ENCODE peak calls at places on chromosomes 5 and 9, in seven cellular contexts. E, P, Z, C, K, G and U are unnamed samples.

GRCh38 chr5:1895771-1896420 is 13.2 kb upstream of the IRX4 start:
- DNase-seq in E (no peak), P (no peak), Z (no peak), C (no peak), K (no peak), G (no peak), U (no peak)

GRCh38 chr9:77588319-77588937 is 59.7 kb downstream of the GNA14 start:
- DNase-seq in E (no peak), P (no peak), Z (no peak), C (no peak), K (no peak), G (peak; percentile 92), U (no peak)

GRCh38 chr5:72510610-72511121 is 3.5 kb upstream of the ZNF366 start:
- DNase-seq in E (no peak), P (no peak), Z (no peak), C (peak; percentile 71), K (no peak), G (peak; percentile 80), U (no peak)

GRCh38 chr5:61280205-61280604 is 51.9 kb upstream of the ZSWIM6 start:
- DNase-seq in E (peak; percentile 33), P (no peak), Z (no peak), C (no peak), K (no peak), G (peak; percentile 89), U (no peak)

GRCh38 chr5:95810305-95811125 is 12.0 kb downstream of the GLRX start:
- DNase-seq in E (no peak), P (no peak), Z (no peak), C (no peak), K (no peak), G (no peak), U (no peak)

GRCh38 chr5:54113060-54113459 is 197.3 kb downstream of the ARL15 start:
- DNase-seq in E (no peak), P (no peak), Z (no peak), C (no peak), K (no peak), G (no peak), U (no peak)

GRCh38 chr9:93091453-93092081 is 4.5 kb upstream of the CARD19 start:
- DNase-seq in E (peak; percentile 73), P (no peak), Z (no peak), C (peak; percentile 65), K (no peak), G (peak; percentile 29), U (no peak)

GRCh38 chr5:40347981-40348725 is 331.6 kb upstream of the PTGER4 start:
- DNase-seq in E (no peak), P (no peak), Z (no peak), C (no peak), K (no peak), G (no peak), U (no peak)

GRCh38 chr5:150502106-150502505 is 5.8 kb upstream of the NDST1 start:
- DNase-seq in E (no peak), P (no peak), Z (no peak), C (no peak), K (no peak), G (no peak), U (no peak)

GRCh38 chr5:179892255-179892654 is 15.4 kb downstream of the TBC1D9B start:
- DNase-seq in E (no peak), P (no peak), Z (no peak), C (no peak), K (no peak), G (no peak), U (no peak)
- TF ChIP-seq POLR2AphosphoS5 in E (no peak), P (no peak), Z (no peak), C (no peak), K (no peak), G (no peak), U (no peak)

DNA sequence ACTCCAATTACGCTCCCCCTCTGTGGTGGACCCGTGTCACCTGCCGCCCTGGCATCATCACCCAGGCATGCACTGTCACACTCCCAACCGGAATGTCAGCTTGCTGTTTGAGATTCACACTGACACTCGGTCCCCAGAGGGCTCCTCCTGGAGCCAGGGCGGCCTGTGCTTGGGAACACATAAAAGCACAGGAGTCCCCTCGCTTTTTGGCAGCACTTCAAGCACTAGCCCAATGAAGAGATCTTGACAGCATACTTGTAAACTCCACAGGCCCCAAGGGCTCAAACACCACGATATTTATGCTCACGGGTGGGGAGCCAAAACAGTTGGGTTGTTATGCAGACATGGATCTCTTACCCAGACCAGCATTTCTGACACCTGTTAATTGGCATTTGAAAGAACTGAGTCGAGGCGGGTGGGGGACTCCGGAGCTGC is 90.8 kb upstream of the EGFLAM start:
- DNase-seq in E (no peak), P (no peak), Z (no peak), C (no peak), K (no peak), G (no peak), U (peak; percentile 77)
- TF ChIP-seq POLR2A in E (no peak), P (no peak), Z (no peak), C (no peak), K (no peak), G (no peak), U (no peak)

GRCh38 chr9:90975666-90976538 is 174.3 kb downstream of the SYK start:
- DNase-seq in E (no peak), P (no peak), Z (no peak), C (no peak), K (no peak), G (no peak), U (no peak)
- TF ChIP-seq POLR2AphosphoS5 in E (no peak), P (no peak), Z (no peak), C (no peak), K (no peak), G (no peak), U (no peak)

GRCh38 chr9:105557804-105558610 is at the start of gene FKTN:
- DNase-seq in E (peak; percentile 64), P (peak; percentile 91), Z (peak; percentile 85), C (peak; percentile 87), K (peak; percentile 74), G (peak; percentile 92), U (peak; percentile 81)
- TF ChIP-seq POLR2A in E (peak; percentile 34), P (peak; percentile 20), Z (peak; percentile 76), C (no peak), K (peak; percentile 84), G (peak; percentile 71), U (no peak)

GRCh38 chr5:82641362-82641988 is 363.3 kb upstream of the RPS23 start:
- DNase-seq in E (peak; percentile 73), P (peak; percentile 74), Z (peak; percentile 49), C (peak; percentile 86), K (peak; percentile 7), G (peak; percentile 81), U (peak; percentile 79)
- TF ChIP-seq POLR2AphosphoS5 in E (peak; percentile 44), P (peak; percentile 20), Z (no peak), C (peak; percentile 75), K (no peak), G (no peak), U (peak; percentile 84)

DNA sequence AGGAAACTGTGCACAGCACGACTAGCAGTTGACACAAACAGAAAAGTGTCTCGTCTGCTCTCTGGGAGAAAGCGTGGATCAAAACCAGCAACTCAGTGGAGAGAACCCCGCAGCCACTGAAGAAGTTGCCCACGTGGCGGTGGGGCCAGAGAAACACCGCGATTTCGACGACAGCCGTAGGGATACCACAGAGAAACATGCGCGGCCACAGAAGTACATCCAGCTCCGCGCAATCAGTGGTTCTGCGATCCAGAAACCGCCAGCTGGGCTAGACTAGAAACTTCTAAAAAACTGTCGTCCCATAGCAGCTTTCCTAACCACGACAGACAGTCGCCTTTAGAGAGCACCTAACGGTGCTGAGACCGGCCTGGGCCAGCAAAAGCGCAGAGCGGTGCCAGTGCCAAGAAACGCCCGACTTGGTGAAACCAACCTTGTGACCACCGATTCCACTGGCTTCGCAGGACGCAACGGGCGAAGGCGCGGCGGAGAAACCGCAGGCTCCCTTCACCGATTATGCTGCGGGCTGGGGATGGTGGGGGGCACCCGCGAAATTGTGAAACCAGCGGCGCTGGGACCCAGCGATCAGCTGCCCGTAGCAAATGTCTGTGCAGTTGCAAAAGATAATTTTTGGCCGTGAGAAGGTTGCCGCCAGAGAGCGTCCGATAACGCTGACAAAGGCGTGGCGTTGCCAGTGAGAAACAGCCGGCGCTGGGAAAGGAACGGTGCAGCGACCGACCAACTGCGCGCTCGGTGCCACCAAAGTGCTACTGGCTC is 2.7 kb upstream of the ANXA2R start:
- DNase-seq in E (peak; percentile 62), P (peak; percentile 69), Z (peak; percentile 72), C (peak; percentile 90), K (no peak), G (peak; percentile 77), U (peak; percentile 77)
- TF ChIP-seq POLR2A in E (no peak), P (peak; percentile 7), Z (peak; percentile 34), C (no peak), K (no peak), G (no peak), U (no peak)

DNA sequence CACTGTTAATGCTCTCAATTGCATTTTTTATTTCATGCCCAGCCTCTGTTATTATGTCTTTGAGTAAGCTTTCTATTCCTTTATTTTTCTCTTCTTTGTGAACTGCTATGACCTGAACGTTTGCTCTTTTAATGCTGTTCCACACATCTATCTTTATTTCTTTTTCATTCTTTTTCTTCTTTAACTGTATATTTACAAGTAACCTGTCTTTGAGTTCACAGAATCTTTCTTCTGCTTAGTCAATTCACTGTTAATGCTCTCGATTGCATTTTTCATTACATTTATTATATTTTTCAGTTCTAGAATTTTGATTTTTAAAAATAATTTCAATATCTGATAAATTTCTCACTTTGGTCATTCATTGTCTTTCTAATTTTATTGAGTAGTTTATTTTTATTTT is 316.3 kb upstream of the MEF2C start:
- DNase-seq in E (no peak), P (no peak), Z (no peak), C (no peak), K (no peak), G (no peak), U (no peak)
- TF ChIP-seq POLR2AphosphoS5 in E (no peak), P (no peak), Z (no peak), C (no peak), K (no peak), G (no peak), U (no peak)

GRCh38 chr9:96619491-96620154 is at the start of gene CDC14B:
- DNase-seq in E (peak; percentile 93), P (peak; percentile 94), Z (peak; percentile 91), C (peak; percentile 92), K (peak; percentile 24), G (peak; percentile 62), U (peak; percentile 96)

GRCh38 chr9:96616817-96617438 is 2.7 kb downstream of the CDC14B start:
- DNase-seq in E (no peak), P (no peak), Z (no peak), C (no peak), K (no peak), G (no peak), U (no peak)

GRCh38 chr9:96617439-96618185 is 2.0 kb downstream of the CDC14B start:
- DNase-seq in E (no peak), P (no peak), Z (no peak), C (no peak), K (no peak), G (no peak), U (peak; percentile 21)

GRCh38 chr9:96619109-96619435 is 571 bp downstream of the CDC14B start:
- DNase-seq in E (no peak), P (no peak), Z (no peak), C (peak; percentile 62), K (no peak), G (no peak), U (no peak)

GRCh38 chr9:96618209-96619108 is 1.2 kb downstream of the CDC14B start:
- DNase-seq in E (no peak), P (peak; percentile 46), Z (no peak), C (peak; percentile 81), K (no peak), G (peak; percentile 10), U (peak; percentile 56)
- TF ChIP-seq POLR2A in E (no peak), P (no peak), Z (no peak), C (no peak), K (no peak), G (no peak), U (peak; percentile 17)

GRCh38 chr9:88746029-88746743 is 211.2 kb downstream of the NXNL2 start:
- DNase-seq in E (no peak), P (peak; percentile 40), Z (no peak), C (no peak), K (no peak), G (no peak), U (no peak)
- TF ChIP-seq POLR2AphosphoS5 in E (no peak), P (peak; percentile 69), Z (no peak), C (no peak), K (no peak), G (no peak), U (peak; percentile 66)